ENCODE peak calls at places on chromosomes 6 and 20, in eight cellular contexts. One of them, this sample, is unnamed.

GRCh38 chr6:28355743-28356665 is 6.3 kb downstream of the ZKSCAN3 start:
- DNase-seq in colonic mucosa: peak; percentile 91
- DNase-seq in KBM-7: peak; percentile 87
- DNase-seq in stimulated activated CD4-positive, alpha-beta T cell treated with anti-CD3 and anti-CD28 coated beads, Interleukin-2, amount 100 ng/mL, for 24 hours: peak; percentile 68
- DNase-seq in neural crest cell: peak; percentile 71
- DNase-seq in CD4-positive, alpha-beta T cell: peak; percentile 38
- DNase-seq in neuronal stem cell: peak; percentile 64
- DNase-seq in occipital lobe: peak; percentile 68
- DNase-seq in this sample: peak; percentile 46

GRCh38 chr20:50516935-50517816 is 7.0 kb downstream of the PTPN1 start:
- DNase-seq in CD4-positive, alpha-beta T cell: no peak
- DNase-seq in colonic mucosa: no peak
- DNase-seq in stimulated activated CD4-positive, alpha-beta T cell treated with anti-CD3 and anti-CD28 coated beads, Interleukin-2, amount 100 ng/mL, for 24 hours: no peak
- DNase-seq in neuronal stem cell: no peak
- DNase-seq in neural crest cell: no peak
- DNase-seq in occipital lobe: no peak
- DNase-seq in KBM-7: no peak
- DNase-seq in this sample: no peak

GRCh38 chr6:33427585-33428218 is 7.8 kb downstream of the SYNGAP1 start:
- DNase-seq in colonic mucosa: peak; percentile 65
- DNase-seq in KBM-7: peak; percentile 28
- DNase-seq in CD4-positive, alpha-beta T cell: peak; percentile 54
- DNase-seq in occipital lobe: peak; percentile 8
- DNase-seq in neuronal stem cell: no peak
- DNase-seq in stimulated activated CD4-positive, alpha-beta T cell treated with anti-CD3 and anti-CD28 coated beads, Interleukin-2, amount 100 ng/mL, for 24 hours: peak; percentile 58
- DNase-seq in neural crest cell: peak; percentile 57
- DNase-seq in this sample: peak; percentile 46

GRCh38 chr20:34514897-34515483 is 1.2 kb upstream of the DYNLRB1 start:
- DNase-seq in occipital lobe: no peak
- DNase-seq in CD4-positive, alpha-beta T cell: no peak
- DNase-seq in neural crest cell: no peak
- DNase-seq in stimulated activated CD4-positive, alpha-beta T cell treated with anti-CD3 and anti-CD28 coated beads, Interleukin-2, amount 100 ng/mL, for 24 hours: no peak
- DNase-seq in neuronal stem cell: no peak
- DNase-seq in colonic mucosa: no peak
- DNase-seq in KBM-7: no peak
- DNase-seq in this sample: no peak

GRCh38 chr20:41141153-41141815 is 3.9 kb downstream of the PLCG1 start:
- DNase-seq in neural crest cell: peak; percentile 35
- DNase-seq in colonic mucosa: no peak
- DNase-seq in stimulated activated CD4-positive, alpha-beta T cell treated with anti-CD3 and anti-CD28 coated beads, Interleukin-2, amount 100 ng/mL, for 24 hours: no peak
- DNase-seq in neuronal stem cell: no peak
- DNase-seq in occipital lobe: no peak
- DNase-seq in CD4-positive, alpha-beta T cell: no peak
- DNase-seq in KBM-7: no peak
- DNase-seq in this sample: peak; percentile 22

GRCh38 chr6:16362296-16362695 is 123.9 kb downstream of the GMPR start:
- DNase-seq in KBM-7: no peak
- DNase-seq in colonic mucosa: no peak
- DNase-seq in CD4-positive, alpha-beta T cell: no peak
- DNase-seq in neural crest cell: no peak
- DNase-seq in stimulated activated CD4-positive, alpha-beta T cell treated with anti-CD3 and anti-CD28 coated beads, Interleukin-2, amount 100 ng/mL, for 24 hours: no peak
- DNase-seq in occipital lobe: no peak
- DNase-seq in neuronal stem cell: no peak
- DNase-seq in this sample: no peak

GRCh38 chr6:37058084-37058586 is 52.7 kb downstream of the FGD2 start:
- DNase-seq in neuronal stem cell: no peak
- DNase-seq in neural crest cell: no peak
- DNase-seq in CD4-positive, alpha-beta T cell: no peak
- DNase-seq in colonic mucosa: no peak
- DNase-seq in stimulated activated CD4-positive, alpha-beta T cell treated with anti-CD3 and anti-CD28 coated beads, Interleukin-2, amount 100 ng/mL, for 24 hours: no peak
- DNase-seq in occipital lobe: no peak
- DNase-seq in KBM-7: no peak
- DNase-seq in this sample: no peak

GRCh38 chr6:170093658-170094596 is 197.0 kb downstream of the DLL1 start:
- DNase-seq in stimulated activated CD4-positive, alpha-beta T cell treated with anti-CD3 and anti-CD28 coated beads, Interleukin-2, amount 100 ng/mL, for 24 hours: no peak
- DNase-seq in KBM-7: no peak
- DNase-seq in occipital lobe: no peak
- DNase-seq in neuronal stem cell: no peak
- DNase-seq in CD4-positive, alpha-beta T cell: no peak
- DNase-seq in colonic mucosa: no peak
- DNase-seq in neural crest cell: no peak
- DNase-seq in this sample: no peak

GRCh38 chr20:49219091-49219923 is at the start of gene DDX27:
- DNase-seq in stimulated activated CD4-positive, alpha-beta T cell treated with anti-CD3 and anti-CD28 coated beads, Interleukin-2, amount 100 ng/mL, for 24 hours: peak; percentile 94
- DNase-seq in CD4-positive, alpha-beta T cell: peak; percentile 96
- DNase-seq in colonic mucosa: peak; percentile 99
- DNase-seq in occipital lobe: peak; percentile 95
- DNase-seq in KBM-7: peak; percentile 98
- DNase-seq in neuronal stem cell: peak; percentile 99
- DNase-seq in neural crest cell: peak; percentile 95
- DNase-seq in this sample: peak; percentile 96